ENCODE peak calls at places on chromosomes 12 and 14, in six cellular contexts. E is heart left ventricle; Y is CD4-positive, alpha-beta T cell; T is GM23338; R is mammary epithelial cell; C is GM20000. I is an unnamed sample.

GRCh38 chr12:94172973-94173372 is 24.6 kb downstream of the PLXNC1 start:
- DNase-seq in C (no peak), R (peak), Y (no peak), E (no peak), T (no peak), I (no peak)

GRCh38 chr14:64447890-64448667 is 17.2 kb upstream of the AKAP5 start:
- DNase-seq in E (no peak), C (no peak), Y (no peak), R (no peak), T (no peak), I (no peak)

GRCh38 chr12:561908-562593 is 101.2 kb downstream of the NINJ2 start:
- DNase-seq in C (no peak), Y (no peak), R (no peak), T (no peak), E (peak), I (no peak)

GRCh38 chr14:101065696-101066694 is 162.5 kb upstream of the RTL1 start:
- DNase-seq in T (no peak), C (no peak), Y (no peak), R (no peak), E (no peak), I (no peak)

GRCh38 chr14:68497016-68497415 is 295.9 kb downstream of the ZFP36L1 start:
- DNase-seq in Y (no peak), R (no peak), E (no peak), T (no peak), C (no peak), I (no peak)

GRCh38 chr12:53530920-53531319 is 23.6 kb upstream of the NPFF start:
- DNase-seq in C (no peak), E (no peak), R (peak), T (no peak), Y (no peak), I (no peak)

GRCh38 chr12:121794532-121795028 is 1.1 kb upstream of the RHOF start:
- DNase-seq in E (no peak), R (no peak), C (no peak), T (no peak), Y (peak), I (no peak)

GRCh38 chr14:95507174-95507573 is 9.3 kb downstream of the SYNE3 start:
- DNase-seq in Y (no peak), T (no peak), R (peak), E (peak), C (no peak), I (no peak)

GRCh38 chr14:104341532-104342434 is 203.4 kb downstream of the KIF26A start:
- DNase-seq in C (peak), Y (no peak), E (peak), T (peak), R (no peak), I (peak)

GRCh38 chr12:116863275-116863767 is 17.9 kb downstream of the HRK start:
- DNase-seq in Y (no peak), C (no peak), T (peak), R (no peak), E (no peak), I (no peak)
- TF ChIP-seq CTCF in Y (no peak), C (peak), T (peak), R (peak), E (peak), I (no peak)

GRCh38 chr12:21939435-21939834 is 1.8 kb downstream of the ABCC9 start:
- DNase-seq in Y (no peak), R (no peak), C (no peak), E (peak), T (peak), I (no peak)

GRCh38 chr12:21942377-21942703 is 1.1 kb upstream of the ABCC9 start:
- DNase-seq in T (no peak), C (no peak), R (no peak), Y (no peak), E (no peak), I (no peak)

GRCh38 chr12:21940972-21941521 is at the start of gene ABCC9:
- DNase-seq in C (no peak), Y (no peak), T (peak), E (peak), R (no peak), I (peak)

GRCh38 chr12:21940549-21940948 is 677 bp downstream of the ABCC9 start:
- DNase-seq in T (peak), R (no peak), E (no peak), C (no peak), Y (no peak), I (no peak)

GRCh38 chr12:21941522-21942376 is 523 bp upstream of the ABCC9 start:
- DNase-seq in E (peak), T (peak), R (no peak), C (no peak), Y (no peak), I (no peak)
- TF ChIP-seq CTCF in E (peak), T (peak), R (peak), C (no peak), Y (no peak), I (no peak)

DNA sequence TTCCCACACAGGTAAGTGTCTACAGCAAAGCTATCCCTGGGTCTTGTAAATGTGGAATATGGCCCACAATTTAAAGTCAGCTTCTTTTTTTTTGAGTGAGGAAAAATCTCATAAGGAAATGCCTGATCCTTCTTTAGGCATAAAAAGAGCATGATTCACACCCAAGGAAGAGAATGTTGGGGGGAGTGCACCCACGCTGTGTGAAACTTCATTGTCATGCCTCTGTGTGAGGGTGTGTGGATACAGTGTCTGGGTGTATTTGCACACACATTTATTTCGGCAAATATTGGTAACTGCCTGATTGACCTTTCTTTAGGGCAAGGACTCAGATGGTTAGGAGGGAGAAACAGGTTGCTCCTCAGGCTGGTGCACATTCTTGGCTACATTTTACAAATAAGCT is 196.8 kb upstream of the STXBP6 start:
- DNase-seq in T (no peak), Y (no peak), R (no peak), C (no peak), E (no peak), I (no peak)
- TF ChIP-seq CTCF in T (no peak), Y (no peak), R (no peak), C (no peak), E (no peak), I (no peak)

GRCh38 chr14:77040309-77040994 is 11.9 kb upstream of the IRF2BPL start:
- DNase-seq in R (peak), T (peak), Y (peak), E (peak), C (no peak), I (peak)
- TF ChIP-seq CTCF in R (no peak), T (no peak), Y (no peak), E (no peak), C (no peak), I (no peak)

DNA sequence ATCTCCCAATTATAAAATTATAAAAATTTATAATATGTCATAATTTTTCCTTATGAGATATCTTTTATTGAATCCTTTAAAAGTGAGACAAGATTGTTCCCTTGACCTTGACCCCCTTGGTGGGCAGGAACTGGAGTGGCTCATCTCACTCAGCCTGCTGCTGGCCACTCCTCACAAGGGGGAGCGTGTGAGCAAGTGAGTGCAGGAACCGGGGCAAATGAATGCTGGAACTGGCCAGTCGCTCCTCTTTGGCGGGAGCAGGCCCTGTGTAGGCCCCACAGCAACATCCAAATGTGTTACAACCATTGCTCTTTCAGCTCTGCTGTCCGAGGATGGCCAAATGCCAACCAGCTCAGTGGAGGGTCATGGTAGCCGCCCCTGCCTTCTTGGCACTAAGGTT is 178.8 kb downstream of the ETNK1 start:
- DNase-seq in T (peak), C (no peak), E (no peak), R (no peak), Y (no peak), I (no peak)
- TF ChIP-seq CTCF in T (peak), C (no peak), E (no peak), R (no peak), Y (no peak), I (no peak)

GRCh38 chr14:56278383-56278782 is 160.2 kb downstream of the PELI2 start:
- DNase-seq in E (no peak), C (no peak), R (no peak), T (no peak), Y (no peak), I (no peak)

GRCh38 chr14:56284641-56285040 is 166.4 kb downstream of the PELI2 start:
- DNase-seq in C (no peak), T (no peak), R (no peak), Y (no peak), E (no peak), I (no peak)

GRCh38 chr14:56282179-56282578 is 164.0 kb downstream of the PELI2 start:
- DNase-seq in T (no peak), R (no peak), C (no peak), Y (no peak), E (no peak), I (no peak)

DNA sequence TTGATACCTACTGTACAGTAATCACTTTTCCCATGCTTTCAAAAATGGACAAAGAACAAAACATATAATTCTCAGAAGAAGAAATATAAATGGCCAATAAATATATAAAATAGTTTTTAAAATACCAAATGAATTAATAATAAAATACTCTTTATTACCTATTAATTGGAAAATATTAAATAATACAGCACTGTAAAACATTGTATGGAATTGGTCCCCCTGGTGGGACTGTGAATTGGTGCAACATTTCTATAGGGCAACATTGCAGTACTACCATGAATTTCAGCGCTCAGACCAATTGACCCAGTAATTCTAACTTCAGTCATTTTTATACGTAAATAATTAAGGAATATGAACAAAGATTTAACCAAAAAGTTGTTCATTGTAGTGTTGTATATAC is 162.6 kb downstream of the PELI2 start:
- DNase-seq in Y (no peak), R (no peak), E (no peak), C (no peak), T (no peak), I (no peak)
- TF ChIP-seq CTCF in Y (no peak), R (peak), E (no peak), C (no peak), T (no peak), I (peak)

DNA sequence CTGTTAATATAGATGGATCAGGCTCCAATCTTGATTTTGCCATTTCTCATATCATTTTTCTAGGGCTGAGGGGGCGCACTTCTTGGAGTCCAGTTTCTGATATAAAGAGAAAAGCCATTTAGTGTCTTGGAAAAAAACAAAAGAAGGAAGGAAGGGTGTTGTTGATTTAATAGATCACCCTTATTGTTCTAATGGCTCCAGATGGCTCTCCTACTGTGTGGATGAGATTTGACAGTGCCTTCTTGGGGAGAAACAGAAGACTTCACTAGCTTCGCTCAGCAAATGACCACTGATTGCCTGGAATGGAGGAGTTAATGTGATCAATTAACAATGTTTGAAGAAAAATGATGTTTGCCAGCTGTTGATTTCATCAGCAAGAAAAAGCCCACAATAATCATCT is 216.1 kb downstream of the APAF1 start:
- DNase-seq in T (peak), E (no peak), C (no peak), Y (no peak), R (no peak), I (no peak)
- TF ChIP-seq CTCF in T (no peak), E (no peak), C (no peak), Y (no peak), R (no peak), I (no peak)

DNA sequence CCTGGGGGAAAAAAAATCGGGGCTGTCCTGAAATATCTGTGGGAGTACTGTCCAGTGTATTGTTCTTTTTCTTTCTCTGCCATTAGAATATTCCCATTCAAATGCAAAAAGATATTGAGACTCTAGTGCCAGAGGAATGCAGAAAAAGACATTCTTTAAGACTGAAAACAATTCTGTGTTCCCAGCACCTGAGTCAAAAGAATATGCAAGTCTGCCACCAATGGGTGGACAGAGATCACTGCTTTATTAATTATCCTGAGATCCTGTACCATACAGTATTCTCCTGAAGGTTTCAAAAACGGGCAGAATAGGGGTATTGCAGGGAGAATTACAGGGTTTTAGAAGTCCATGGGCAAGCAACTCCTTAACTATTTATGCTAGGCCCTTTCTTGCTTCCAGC is 361.8 kb downstream of the C12orf50 start:
- DNase-seq in E (no peak), T (peak), C (no peak), R (peak), Y (no peak), I (no peak)
- TF ChIP-seq CTCF in E (peak), T (peak), C (no peak), R (peak), Y (no peak), I (no peak)

I was measured in mesothelial cell of epicardium.